ENCODE peak calls at places on chromosomes 7 and 10, in ten cellular contexts. D is GM10248; O is foreskin fibroblast; T is HCT116; P is coronary artery; R is HFFc6; W is activated CD8-positive, alpha-beta T cell treated with anti-CD3 and anti-CD28 coated beads for 36 hours; X is thoracic aorta; N is progenitor cell of endocrine pancreas; U is thyroid gland. M is an unnamed sample.

GRCh38 chr10:125967533-125967932 is 71.2 kb downstream of the FANK1 start:
- DNase-seq in D (no peak), O (no peak), T (no peak), P (no peak), R (no peak), W (no peak), X (no peak), N (no peak), U (no peak), M (no peak)

GRCh38 chr7:108094375-108094774 is 35.8 kb downstream of the LAMB4 start:
- DNase-seq in D (no peak), O (peak), T (no peak), P (no peak), R (peak), W (no peak), X (no peak), N (no peak), U (no peak), M (peak)

GRCh38 chr10:34813626-34814227 is 1.4 kb downstream of the PARD3 start:
- DNase-seq in D (no peak), O (no peak), T (no peak), P (no peak), R (peak), W (no peak), X (no peak), N (peak), U (peak), M (no peak)

GRCh38 chr10:113982745-113983144 is 60.9 kb upstream of the ADRB1 start:
- DNase-seq in D (peak), O (no peak), T (no peak), P (no peak), R (no peak), W (no peak), X (no peak), N (no peak), U (peak), M (no peak)

GRCh38 chr10:69438531-69439349 is 12.5 kb upstream of the TSPAN15 start:
- DNase-seq in D (no peak), O (peak), T (peak), P (no peak), R (peak), W (no peak), X (no peak), N (no peak), U (no peak), M (no peak)

GRCh38 chr10:734481-734880 is 45.0 kb upstream of the DIP2C start:
- DNase-seq in D (no peak), O (no peak), T (no peak), P (no peak), R (peak), W (no peak), X (no peak), N (no peak), U (no peak), M (no peak)

GRCh38 chr7:52668435-52668834 is 367.0 kb upstream of the POM121L12 start:
- DNase-seq in D (no peak), O (no peak), T (no peak), P (no peak), R (no peak), W (no peak), X (no peak), N (no peak), U (no peak), M (no peak)

GRCh38 chr7:17696422-17696821 is 243.9 kb downstream of the SNX13 start:
- DNase-seq in D (no peak), O (no peak), T (no peak), P (no peak), R (peak), W (no peak), X (no peak), N (no peak), U (peak), M (peak)

GRCh38 chr7:43568529-43568928 is 14.4 kb upstream of the STK17A start:
- DNase-seq in D (no peak), O (no peak), T (no peak), P (no peak), R (peak), W (no peak), X (no peak), N (no peak), U (no peak), M (no peak)

GRCh38 chr10:123529146-123529760 is 136.9 kb upstream of the GPR26 start:
- DNase-seq in D (no peak), O (no peak), T (no peak), P (peak), R (no peak), W (no peak), X (no peak), N (no peak), U (no peak), M (no peak)

GRCh38 chr7:142391191-142391992 is 133.5 kb upstream of the PRSS58 start:
- DNase-seq in D (peak), O (no peak), T (peak), P (no peak), R (no peak), W (peak), X (no peak), N (no peak), U (no peak), M (no peak)

GRCh38 chr7:26307226-26307625 is 15.6 kb downstream of the SNX10 start:
- DNase-seq in D (no peak), O (peak), T (no peak), P (no peak), R (no peak), W (no peak), X (no peak), N (no peak), U (no peak), M (no peak)

GRCh38 chr7:55423277-55423711 is 58.2 kb downstream of the LANCL2 start:
- DNase-seq in D (no peak), O (peak), T (no peak), P (no peak), R (peak), W (no peak), X (no peak), N (no peak), U (no peak), M (no peak)

GRCh38 chr7:74449809-74450397 is 3.8 kb upstream of the GTF2IRD1 start:
- DNase-seq in D (peak), O (no peak), T (peak), P (no peak), R (peak), W (peak), X (no peak), N (peak), U (peak), M (no peak)

GRCh38 chr7:157266272-157266671 is 70.5 kb upstream of the DNAJB6 start:
- DNase-seq in D (no peak), O (no peak), T (no peak), P (no peak), R (peak), W (no peak), X (no peak), N (no peak), U (no peak), M (no peak)

GRCh38 chr7:8453535-8453934 is 20.1 kb downstream of the NXPH1 start:
- DNase-seq in D (no peak), O (no peak), T (no peak), P (no peak), R (no peak), W (no peak), X (no peak), N (no peak), U (no peak), M (no peak)

GRCh38 chr7:156166692-156167416 is 354.6 kb upstream of the SHH start:
- DNase-seq in D (no peak), O (no peak), T (no peak), P (peak), R (no peak), W (no peak), X (no peak), N (no peak), U (no peak), M (no peak)

GRCh38 chr7:105838273-105839141 is 37.9 kb downstream of the ATXN7L1 start:
- DNase-seq in D (no peak), O (no peak), T (no peak), P (no peak), R (no peak), W (no peak), X (no peak), N (no peak), U (peak), M (no peak)

GRCh38 chr7:139300390-139300789 is 40.7 kb upstream of the FMC1 start:
- DNase-seq in D (no peak), O (no peak), T (no peak), P (no peak), R (no peak), W (no peak), X (no peak), N (no peak), U (no peak), M (no peak)

GRCh38 chr10:93695720-93696119 is 6.7 kb downstream of the FRA10AC1 start:
- DNase-seq in D (no peak), O (no peak), T (no peak), P (no peak), R (no peak), W (no peak), X (no peak), N (no peak), U (no peak), M (no peak)

GRCh38 chr10:76257816-76258215 is 826.4 kb downstream of the LRMDA start:
- DNase-seq in D (no peak), O (no peak), T (no peak), P (no peak), R (no peak), W (no peak), X (no peak), N (no peak), U (no peak), M (no peak)

GRCh38 chr7:78530351-78530750 is 731.8 kb downstream of the PHTF2 start:
- DNase-seq in D (no peak), O (peak), T (no peak), P (no peak), R (peak), W (no peak), X (no peak), N (no peak), U (no peak), M (peak)

GRCh38 chr7:19919156-19920085 is 146.0 kb upstream of the TMEM196 start:
- DNase-seq in D (no peak), O (no peak), T (no peak), P (no peak), R (no peak), W (no peak), X (no peak), N (no peak), U (no peak), M (no peak)

GRCh38 chr7:130971297-130971696 is 237.3 kb upstream of the KLF14 start:
- DNase-seq in D (no peak), O (no peak), T (no peak), P (no peak), R (no peak), W (peak), X (no peak), N (no peak), U (no peak), M (no peak)

GRCh38 chr7:85165263-85165662 is 21.6 kb downstream of the SEMA3D start:
- DNase-seq in D (no peak), O (no peak), T (no peak), P (no peak), R (no peak), W (no peak), X (no peak), N (no peak), U (no peak), M (no peak)

GRCh38 chr7:141156446-141156845 is 82.6 kb downstream of the TMEM178B start:
- DNase-seq in D (no peak), O (no peak), T (no peak), P (no peak), R (no peak), W (no peak), X (no peak), N (no peak), U (no peak), M (no peak)

GRCh38 chr10:80459047-80459865 is 5.1 kb downstream of the TSPAN14 start:
- DNase-seq in D (peak), O (peak), T (no peak), P (no peak), R (peak), W (peak), X (no peak), N (no peak), U (peak), M (peak)
- TF ChIP-seq CTCF in D (no peak), O (no peak), T (no peak), P (no peak), R (peak), W (no peak), X (no peak), N (no peak), U (no peak), M (no peak)

DNA sequence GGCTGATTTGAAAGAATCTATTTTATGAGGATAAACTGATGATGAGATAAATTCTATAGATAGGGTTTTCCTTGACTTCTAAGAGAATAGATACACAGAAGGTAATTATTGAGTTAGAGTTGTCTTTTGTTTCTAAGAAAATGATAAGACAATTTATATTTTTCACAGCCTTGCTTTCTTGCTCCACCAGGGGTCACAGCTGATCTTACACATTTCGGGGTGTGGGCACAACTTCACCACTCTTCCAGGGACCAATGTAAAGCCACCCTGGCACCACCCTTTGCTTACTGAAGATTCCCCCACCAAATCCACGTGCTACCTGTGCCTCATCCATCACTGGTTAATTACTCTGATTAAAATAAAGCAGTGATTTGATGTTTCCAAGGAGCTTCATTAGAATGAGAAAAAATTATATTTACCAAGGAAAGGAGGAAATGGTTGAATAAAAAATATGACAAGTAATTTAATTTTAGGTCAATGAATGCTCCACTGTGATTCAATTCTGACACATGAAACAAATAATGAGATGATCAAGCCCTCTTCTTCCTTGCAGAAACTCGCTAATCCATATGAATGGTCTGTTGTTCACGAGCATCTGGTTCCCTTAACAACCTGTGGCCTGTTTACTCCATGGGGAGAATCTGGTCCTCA is 177.3 kb upstream of the TNS3 start:
- DNase-seq in D (no peak), O (peak), T (peak), P (no peak), R (no peak), W (no peak), X (no peak), N (no peak), U (no peak), M (no peak)
- TF ChIP-seq CTCF in D (no peak), O (peak), T (peak), P (no peak), R (peak), W (no peak), X (peak), N (peak), U (no peak), M (peak)

DNA sequence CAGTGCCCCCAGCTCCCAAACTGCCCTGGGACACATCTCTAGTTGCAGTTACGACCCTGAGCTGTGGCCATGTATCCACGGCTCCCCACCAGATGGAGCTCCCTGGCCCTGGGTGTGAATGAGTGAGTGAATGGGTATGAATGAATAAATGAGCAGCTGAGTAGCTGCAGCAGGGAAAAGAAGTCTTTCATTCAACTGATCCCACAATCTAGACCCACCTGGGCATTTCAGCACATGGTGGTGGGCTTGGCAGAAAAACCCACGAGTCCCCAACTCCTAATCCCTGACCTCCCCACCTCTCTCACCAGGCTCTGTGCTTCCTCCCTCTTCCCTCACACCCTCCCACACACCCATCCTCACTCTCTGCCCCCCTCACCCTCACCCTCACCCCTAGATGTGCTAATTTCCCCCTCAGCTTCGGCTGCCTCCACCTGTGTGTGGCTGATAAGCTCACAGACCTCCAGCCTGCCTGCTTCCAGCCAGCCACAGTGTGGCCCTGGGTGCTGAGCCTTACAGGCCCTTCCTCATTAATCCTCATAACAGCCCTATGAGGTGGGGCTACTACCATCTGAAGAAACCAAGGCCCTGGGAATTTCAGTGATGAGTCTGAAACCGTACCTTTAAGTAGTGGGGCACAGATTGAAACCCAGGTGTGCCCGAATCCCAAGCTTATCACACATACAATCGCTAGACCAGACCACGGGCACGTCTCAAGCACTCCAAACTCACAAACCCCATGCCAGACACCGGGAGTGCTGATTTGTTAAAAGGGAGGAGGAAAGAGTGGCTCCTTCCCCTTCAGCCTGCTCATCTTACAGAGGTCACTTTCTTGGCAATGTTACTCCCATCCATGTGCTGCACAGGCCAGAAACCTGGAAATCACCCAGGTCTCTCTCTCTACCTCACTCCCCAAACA is 2.2 kb upstream of the ATP6V1F start:
- DNase-seq in D (no peak), O (peak), T (no peak), P (no peak), R (peak), W (no peak), X (no peak), N (no peak), U (no peak), M (no peak)
- TF ChIP-seq CTCF in D (no peak), O (peak), T (peak), P (no peak), R (peak), W (no peak), X (no peak), N (no peak), U (no peak), M (peak)

GRCh38 chr7:150753239-150753638 is 16.0 kb downstream of the GIMAP5 start:
- DNase-seq in D (no peak), O (no peak), T (no peak), P (no peak), R (no peak), W (no peak), X (no peak), N (no peak), U (no peak), M (no peak)

GRCh38 chr7:150754950-150755349 is 17.7 kb downstream of the GIMAP5 start:
- DNase-seq in D (no peak), O (no peak), T (no peak), P (no peak), R (no peak), W (peak), X (no peak), N (no peak), U (no peak), M (no peak)

GRCh38 chr7:150751702-150752101 is 14.5 kb downstream of the GIMAP5 start:
- DNase-seq in D (no peak), O (no peak), T (no peak), P (no peak), R (no peak), W (peak), X (no peak), N (no peak), U (no peak), M (no peak)

GRCh38 chr7:150755473-150756099 is 18.4 kb downstream of the GIMAP5 start:
- DNase-seq in D (no peak), O (no peak), T (no peak), P (no peak), R (no peak), W (peak), X (no peak), N (no peak), U (no peak), M (no peak)

DNA sequence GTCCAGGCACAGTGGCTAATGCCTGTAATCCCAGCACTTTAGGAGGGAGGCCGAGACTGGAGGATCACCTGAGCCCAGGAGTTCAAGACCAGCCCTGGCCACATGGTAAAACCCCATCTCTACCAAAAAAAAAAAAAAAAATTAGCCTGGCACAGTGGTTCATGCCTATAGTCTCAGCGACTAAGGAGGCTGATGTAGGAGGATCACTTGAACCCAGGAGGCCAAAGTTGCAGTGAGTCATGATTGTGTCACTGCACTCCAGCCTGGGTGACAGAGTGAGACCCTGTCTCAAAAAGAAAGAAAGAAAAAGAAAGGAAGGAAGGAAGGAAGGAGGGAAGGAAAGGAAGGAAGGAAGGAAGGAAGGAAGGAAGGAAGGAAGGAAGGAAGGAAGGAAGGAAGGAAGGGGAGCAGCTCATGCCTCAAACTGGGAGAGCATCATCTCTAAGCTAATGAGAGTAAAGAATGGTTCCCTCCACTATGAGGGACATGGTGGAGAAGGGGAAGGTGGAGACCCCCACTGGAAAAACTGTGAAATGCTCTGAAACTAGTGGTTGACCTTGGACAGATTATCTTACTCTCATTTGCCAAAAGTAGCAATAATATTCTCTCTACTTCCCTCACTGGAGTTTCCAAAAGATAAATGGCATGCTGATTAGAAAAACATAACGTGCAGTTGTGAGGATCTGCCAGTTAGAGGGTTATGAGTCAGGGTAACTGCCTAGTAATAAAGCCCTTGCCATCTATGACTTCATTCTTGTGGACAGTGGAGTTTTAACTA is 16.8 kb downstream of the GIMAP5 start:
- DNase-seq in D (peak), O (no peak), T (no peak), P (no peak), R (peak), W (peak), X (no peak), N (no peak), U (no peak), M (no peak)
- TF ChIP-seq CTCF in D (peak), O (no peak), T (peak), P (no peak), R (no peak), W (no peak), X (no peak), N (peak), U (no peak), M (no peak)

DNA sequence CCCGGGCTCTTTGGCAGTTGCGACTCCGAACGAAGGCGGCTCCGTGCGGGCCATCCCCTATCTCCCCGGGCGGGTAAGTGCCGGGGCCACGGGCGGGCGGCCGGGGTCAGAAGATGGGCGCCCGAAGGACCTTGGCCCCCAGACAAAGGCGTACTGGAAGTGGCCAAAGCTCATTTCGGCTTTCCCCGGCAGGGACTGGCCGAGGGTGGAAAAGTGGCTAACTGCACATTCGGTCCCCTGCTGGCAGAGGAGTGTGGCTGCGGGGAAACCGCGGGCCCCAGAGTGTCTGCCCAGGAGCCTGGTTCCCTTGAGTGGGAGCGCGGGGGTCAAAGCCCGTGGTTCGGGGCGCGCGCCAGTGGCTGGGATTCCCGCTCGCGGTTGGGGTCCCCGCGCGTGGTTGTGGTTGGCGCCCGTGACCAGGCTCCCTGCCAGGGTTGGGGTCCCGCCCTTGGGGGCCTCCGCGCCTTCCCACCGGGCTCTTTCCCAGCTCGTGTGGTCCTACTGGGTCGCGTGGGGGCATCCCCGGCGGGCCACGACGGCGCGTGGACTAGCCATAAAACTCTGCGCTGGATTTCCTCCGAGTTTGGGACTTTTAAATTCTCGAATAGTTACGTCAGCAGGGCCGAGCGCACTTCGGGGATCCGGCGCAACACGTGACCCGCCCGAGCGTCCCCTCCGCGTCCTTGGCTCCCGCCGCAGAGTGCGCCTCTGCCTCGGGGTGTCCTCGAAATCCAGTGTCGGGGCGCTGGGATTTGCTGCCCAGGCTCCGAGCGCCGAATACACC is 124.4 kb downstream of the TACC2 start:
- DNase-seq in D (peak), O (peak), T (peak), P (peak), R (peak), W (peak), X (no peak), N (peak), U (peak), M (no peak)
- TF ChIP-seq CTCF in D (no peak), O (peak), T (peak), P (no peak), R (peak), W (no peak), X (peak), N (peak), U (no peak), M (peak)

GRCh38 chr7:50449881-50450690 is at the start of gene FIGNL1:
- DNase-seq in D (peak), O (peak), T (peak), P (no peak), R (peak), W (peak), X (no peak), N (peak), U (peak), M (no peak)
- TF ChIP-seq CTCF in D (no peak), O (no peak), T (no peak), P (no peak), R (no peak), W (no peak), X (no peak), N (no peak), U (no peak), M (no peak)